ENCODE peak calls at places on chromosomes 4 and X, in ten cellular contexts. One of them, this sample, is unnamed.

GRCh38 chr4:80566203-80566872 is 230.8 kb downstream of the CFAP299 start:
- DNase-seq in small intestine: peak; percentile 32
- DNase-seq in breast epithelium: no peak
- DNase-seq in transverse colon: no peak
- DNase-seq in neural progenitor cell: no peak
- DNase-seq in psoas muscle: no peak
- DNase-seq in uterus: no peak
- DNase-seq in mucosa of descending colon: no peak
- DNase-seq in stomach: no peak
- DNase-seq in foreskin keratinocyte: no peak
- DNase-seq in this sample: no peak

GRCh38 chrX:2451456-2452316 is 49.1 kb downstream of the DHRSX start:
- DNase-seq in psoas muscle: no peak
- DNase-seq in mucosa of descending colon: no peak
- DNase-seq in neural progenitor cell: peak; percentile 76
- DNase-seq in uterus: no peak
- DNase-seq in small intestine: no peak
- DNase-seq in stomach: no peak
- DNase-seq in breast epithelium: peak; percentile 18
- DNase-seq in foreskin keratinocyte: peak; percentile 26
- DNase-seq in transverse colon: no peak
- DNase-seq in this sample: peak; percentile 42

GRCh38 chr4:81454953-81455352 is 16.8 kb downstream of the RASGEF1B start:
- DNase-seq in mucosa of descending colon: no peak
- DNase-seq in uterus: no peak
- DNase-seq in foreskin keratinocyte: no peak
- DNase-seq in transverse colon: no peak
- DNase-seq in neural progenitor cell: no peak
- DNase-seq in breast epithelium: no peak
- DNase-seq in small intestine: no peak
- DNase-seq in psoas muscle: no peak
- DNase-seq in stomach: no peak
- DNase-seq in this sample: no peak

GRCh38 chr4:51872283-51872997 is 29.5 kb downstream of the DCUN1D4 start:
- DNase-seq in small intestine: no peak
- DNase-seq in neural progenitor cell: no peak
- DNase-seq in psoas muscle: no peak
- DNase-seq in mucosa of descending colon: no peak
- DNase-seq in breast epithelium: no peak
- DNase-seq in foreskin keratinocyte: no peak
- DNase-seq in uterus: no peak
- DNase-seq in stomach: no peak
- DNase-seq in transverse colon: no peak
- DNase-seq in this sample: no peak

GRCh38 chr4:141801558-141801957 is 165.2 kb downstream of the IL15 start:
- DNase-seq in small intestine: no peak
- DNase-seq in stomach: no peak
- DNase-seq in mucosa of descending colon: no peak
- DNase-seq in breast epithelium: no peak
- DNase-seq in psoas muscle: no peak
- DNase-seq in transverse colon: no peak
- DNase-seq in foreskin keratinocyte: no peak
- DNase-seq in neural progenitor cell: no peak
- DNase-seq in uterus: no peak
- DNase-seq in this sample: no peak

GRCh38 chrX:146863566-146863965 is 49.0 kb upstream of the CXorf51A start:
- DNase-seq in stomach: no peak
- DNase-seq in transverse colon: no peak
- DNase-seq in uterus: no peak
- DNase-seq in foreskin keratinocyte: peak; percentile 0
- DNase-seq in neural progenitor cell: no peak
- DNase-seq in breast epithelium: no peak
- DNase-seq in small intestine: no peak
- DNase-seq in mucosa of descending colon: no peak
- DNase-seq in psoas muscle: no peak
- DNase-seq in this sample: no peak

GRCh38 chr4:76748649-76749048 is 149.3 kb downstream of the SOWAHB start:
- DNase-seq in foreskin keratinocyte: peak; percentile 28
- DNase-seq in stomach: peak; percentile 57
- DNase-seq in psoas muscle: no peak
- DNase-seq in neural progenitor cell: peak; percentile 51
- DNase-seq in small intestine: peak; percentile 75
- DNase-seq in transverse colon: peak; percentile 63
- DNase-seq in uterus: no peak
- DNase-seq in mucosa of descending colon: peak; percentile 56
- DNase-seq in breast epithelium: no peak
- DNase-seq in this sample: peak; percentile 45

GRCh38 chrX:40171513-40172168 is 73.9 kb upstream of the BCOR start:
- DNase-seq in breast epithelium: no peak
- DNase-seq in uterus: peak; percentile 25
- DNase-seq in stomach: no peak
- DNase-seq in transverse colon: no peak
- DNase-seq in foreskin keratinocyte: no peak
- DNase-seq in small intestine: no peak
- DNase-seq in mucosa of descending colon: peak; percentile 54
- DNase-seq in psoas muscle: peak; percentile 65
- DNase-seq in neural progenitor cell: peak; percentile 64
- DNase-seq in this sample: peak; percentile 81

GRCh38 chr4:8556341-8557150 is 23.6 kb upstream of the GPR78 start:
- DNase-seq in stomach: no peak
- DNase-seq in transverse colon: no peak
- DNase-seq in uterus: no peak
- DNase-seq in psoas muscle: no peak
- DNase-seq in breast epithelium: no peak
- DNase-seq in small intestine: no peak
- DNase-seq in mucosa of descending colon: no peak
- DNase-seq in foreskin keratinocyte: no peak
- DNase-seq in neural progenitor cell: no peak
- DNase-seq in this sample: no peak

GRCh38 chrX:40145670-40146470 is 48.1 kb upstream of the BCOR start:
- DNase-seq in breast epithelium: no peak
- DNase-seq in foreskin keratinocyte: no peak
- DNase-seq in mucosa of descending colon: peak; percentile 23
- DNase-seq in uterus: no peak
- DNase-seq in neural progenitor cell: peak; percentile 39
- DNase-seq in transverse colon: no peak
- DNase-seq in small intestine: no peak
- DNase-seq in stomach: no peak
- DNase-seq in psoas muscle: no peak
- DNase-seq in this sample: peak; percentile 41

GRCh38 chrX:133350751-133351150 is 64.5 kb downstream of the GPC4 start:
- DNase-seq in psoas muscle: peak; percentile 64
- DNase-seq in small intestine: peak; percentile 21
- DNase-seq in transverse colon: peak; percentile 25
- DNase-seq in foreskin keratinocyte: no peak
- DNase-seq in neural progenitor cell: no peak
- DNase-seq in uterus: peak; percentile 71
- DNase-seq in mucosa of descending colon: no peak
- DNase-seq in breast epithelium: no peak
- DNase-seq in stomach: peak; percentile 37
- DNase-seq in this sample: peak; percentile 56

GRCh38 chrX:124378643-124379042 is 32.3 kb downstream of the SH2D1A start:
- DNase-seq in psoas muscle: no peak
- DNase-seq in breast epithelium: no peak
- DNase-seq in uterus: no peak
- DNase-seq in neural progenitor cell: no peak
- DNase-seq in small intestine: no peak
- DNase-seq in transverse colon: no peak
- DNase-seq in stomach: no peak
- DNase-seq in mucosa of descending colon: no peak
- DNase-seq in foreskin keratinocyte: no peak
- DNase-seq in this sample: peak; percentile 56

GRCh38 chr4:186881521-186882220 is 158.0 kb upstream of the FAT1 start:
- DNase-seq in transverse colon: no peak
- DNase-seq in psoas muscle: no peak
- DNase-seq in uterus: no peak
- DNase-seq in neural progenitor cell: no peak
- DNase-seq in mucosa of descending colon: no peak
- DNase-seq in foreskin keratinocyte: peak; percentile 82
- DNase-seq in stomach: no peak
- DNase-seq in small intestine: no peak
- DNase-seq in breast epithelium: no peak
- DNase-seq in this sample: no peak

GRCh38 chrX:107153005-107153404 is 34.4 kb upstream of the RBM41 start:
- DNase-seq in psoas muscle: no peak
- DNase-seq in transverse colon: no peak
- DNase-seq in foreskin keratinocyte: no peak
- DNase-seq in neural progenitor cell: no peak
- DNase-seq in breast epithelium: no peak
- DNase-seq in small intestine: no peak
- DNase-seq in stomach: no peak
- DNase-seq in mucosa of descending colon: no peak
- DNase-seq in uterus: no peak
- DNase-seq in this sample: no peak

GRCh38 chr4:159504634-159505033 is 401.8 kb downstream of the RAPGEF2 start:
- DNase-seq in small intestine: no peak
- DNase-seq in neural progenitor cell: no peak
- DNase-seq in breast epithelium: no peak
- DNase-seq in transverse colon: no peak
- DNase-seq in mucosa of descending colon: no peak
- DNase-seq in foreskin keratinocyte: no peak
- DNase-seq in psoas muscle: no peak
- DNase-seq in stomach: no peak
- DNase-seq in uterus: no peak
- DNase-seq in this sample: peak; percentile 45

GRCh38 chr4:16126714-16127113 is 42.9 kb upstream of the PROM1 start:
- DNase-seq in breast epithelium: no peak
- DNase-seq in small intestine: no peak
- DNase-seq in foreskin keratinocyte: no peak
- DNase-seq in psoas muscle: no peak
- DNase-seq in mucosa of descending colon: no peak
- DNase-seq in stomach: no peak
- DNase-seq in transverse colon: no peak
- DNase-seq in uterus: no peak
- DNase-seq in neural progenitor cell: no peak
- DNase-seq in this sample: no peak
- H3K4me1 ChIP-seq in breast epithelium: no peaks in the 10 kb centered on the region
- H3K4me1 ChIP-seq in small intestine: no peaks in the 10 kb centered on the region
- H3K4me1 ChIP-seq in foreskin keratinocyte: no peaks in the 10 kb centered on the region
- H3K4me1 ChIP-seq in psoas muscle: peaks cover 17% of the 10 kb centered on the region
- H3K4me1 ChIP-seq in mucosa of descending colon: peaks cover 5% of the 10 kb centered on the region
- H3K4me1 ChIP-seq in stomach: peaks cover 37% of the 10 kb centered on the region
- H3K4me1 ChIP-seq in transverse colon: peaks cover 9% of the 10 kb centered on the region
- H3K4me1 ChIP-seq in uterus: no peaks in the 10 kb centered on the region
- H3K4me1 ChIP-seq in neural progenitor cell: peaks cover 19% of the 10 kb centered on the region
- H3K4me1 ChIP-seq in this sample: peaks cover 3% of the 10 kb centered on the region

GRCh38 chr4:152682143-152682542 is 2.3 kb upstream of the TMEM154 start:
- DNase-seq in transverse colon: no peak
- DNase-seq in psoas muscle: no peak
- DNase-seq in neural progenitor cell: no peak
- DNase-seq in stomach: no peak
- DNase-seq in breast epithelium: no peak
- DNase-seq in small intestine: no peak
- DNase-seq in foreskin keratinocyte: no peak
- DNase-seq in mucosa of descending colon: peak; percentile 41
- DNase-seq in uterus: no peak
- DNase-seq in this sample: no peak

GRCh38 chr4:152684007-152684406 is 4.2 kb upstream of the TMEM154 start:
- DNase-seq in uterus: no peak
- DNase-seq in foreskin keratinocyte: no peak
- DNase-seq in mucosa of descending colon: no peak
- DNase-seq in stomach: no peak
- DNase-seq in psoas muscle: no peak
- DNase-seq in transverse colon: no peak
- DNase-seq in neural progenitor cell: no peak
- DNase-seq in breast epithelium: no peak
- DNase-seq in small intestine: no peak
- DNase-seq in this sample: no peak

GRCh38 chr4:152678841-152679240 is 956 bp downstream of the TMEM154 start:
- DNase-seq in mucosa of descending colon: no peak
- DNase-seq in neural progenitor cell: peak; percentile 18
- DNase-seq in breast epithelium: no peak
- DNase-seq in psoas muscle: no peak
- DNase-seq in transverse colon: no peak
- DNase-seq in stomach: no peak
- DNase-seq in uterus: no peak
- DNase-seq in small intestine: no peak
- DNase-seq in foreskin keratinocyte: no peak
- DNase-seq in this sample: no peak

GRCh38 chr4:152679414-152680281 is at the start of gene TMEM154:
- DNase-seq in stomach: peak; percentile 67
- DNase-seq in small intestine: peak; percentile 61
- DNase-seq in neural progenitor cell: peak; percentile 80
- DNase-seq in psoas muscle: peak; percentile 70
- DNase-seq in mucosa of descending colon: peak; percentile 82
- DNase-seq in breast epithelium: peak; percentile 61
- DNase-seq in transverse colon: peak; percentile 74
- DNase-seq in foreskin keratinocyte: peak; percentile 97
- DNase-seq in uterus: peak; percentile 18
- DNase-seq in this sample: peak; percentile 78

GRCh38 chr4:152680988-152681731 is 1.4 kb upstream of the TMEM154 start:
- DNase-seq in small intestine: no peak
- DNase-seq in mucosa of descending colon: no peak
- DNase-seq in uterus: no peak
- DNase-seq in stomach: no peak
- DNase-seq in foreskin keratinocyte: peak; percentile 99
- DNase-seq in breast epithelium: no peak
- DNase-seq in neural progenitor cell: no peak
- DNase-seq in psoas muscle: no peak
- DNase-seq in transverse colon: no peak
- DNase-seq in this sample: peak; percentile 90
- H3K4me1 ChIP-seq in small intestine: no peaks in the 10 kb centered on the region
- H3K4me1 ChIP-seq in mucosa of descending colon: peaks cover 11% of the 10 kb centered on the region
- H3K4me1 ChIP-seq in uterus: no peaks in the 10 kb centered on the region
- H3K4me1 ChIP-seq in stomach: peaks cover 19% of the 10 kb centered on the region
- H3K4me1 ChIP-seq in foreskin keratinocyte: peaks cover 36% of the 10 kb centered on the region
- H3K4me1 ChIP-seq in breast epithelium: no peaks in the 10 kb centered on the region
- H3K4me1 ChIP-seq in neural progenitor cell: peaks cover 15% of the 10 kb centered on the region
- H3K4me1 ChIP-seq in psoas muscle: no peaks in the 10 kb centered on the region
- H3K4me1 ChIP-seq in transverse colon: peaks cover 20% of the 10 kb centered on the region
- H3K4me1 ChIP-seq in this sample: peaks cover 28% of the 10 kb centered on the region

DNA sequence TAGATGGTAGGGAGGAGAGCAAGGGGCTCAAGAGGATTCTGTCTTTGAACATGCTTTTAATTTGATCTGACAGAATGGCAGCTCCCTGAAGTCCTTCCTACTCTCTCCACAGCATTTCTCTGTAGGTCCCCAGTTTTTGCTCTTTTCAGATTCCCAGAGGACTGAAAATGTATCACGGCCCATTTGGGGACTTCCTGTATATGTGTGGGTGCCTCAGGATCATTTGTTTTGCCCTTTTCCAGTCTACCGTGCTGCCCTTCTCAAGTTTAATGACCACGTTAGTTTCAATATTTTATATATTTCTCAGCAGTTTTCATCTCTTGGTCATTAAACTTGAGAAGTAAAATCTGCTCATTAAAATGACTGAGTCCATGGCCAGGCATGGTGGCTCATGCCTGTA is 2.3 kb downstream of the TBC1D1 start:
- DNase-seq in psoas muscle: no peak
- DNase-seq in foreskin keratinocyte: no peak
- DNase-seq in mucosa of descending colon: no peak
- DNase-seq in small intestine: no peak
- DNase-seq in neural progenitor cell: no peak
- DNase-seq in stomach: no peak
- DNase-seq in uterus: no peak
- DNase-seq in breast epithelium: no peak
- DNase-seq in transverse colon: no peak
- DNase-seq in this sample: no peak
- H3K4me1 ChIP-seq in psoas muscle: peaks cover 3% of the 10 kb centered on the region
- H3K4me1 ChIP-seq in foreskin keratinocyte: no peaks in the 10 kb centered on the region
- H3K4me1 ChIP-seq in mucosa of descending colon: peaks cover 3% of the 10 kb centered on the region
- H3K4me1 ChIP-seq in small intestine: peaks cover 3% of the 10 kb centered on the region
- H3K4me1 ChIP-seq in neural progenitor cell: peaks cover 12% of the 10 kb centered on the region
- H3K4me1 ChIP-seq in stomach: peaks cover 51% of the 10 kb centered on the region
- H3K4me1 ChIP-seq in uterus: peaks cover 9% of the 10 kb centered on the region
- H3K4me1 ChIP-seq in breast epithelium: peaks cover 5% of the 10 kb centered on the region
- H3K4me1 ChIP-seq in transverse colon: peaks cover 27% of the 10 kb centered on the region
- H3K4me1 ChIP-seq in this sample: no peaks in the 10 kb centered on the region

GRCh38 chr4:108356209-108356535 is 187.4 kb upstream of the LEF1 start:
- DNase-seq in mucosa of descending colon: no peak
- DNase-seq in uterus: no peak
- DNase-seq in neural progenitor cell: no peak
- DNase-seq in transverse colon: no peak
- DNase-seq in stomach: no peak
- DNase-seq in foreskin keratinocyte: no peak
- DNase-seq in psoas muscle: no peak
- DNase-seq in breast epithelium: no peak
- DNase-seq in small intestine: no peak
- DNase-seq in this sample: no peak
- H3K4me1 ChIP-seq in mucosa of descending colon: peaks cover 7% of the 10 kb centered on the region
- H3K4me1 ChIP-seq in uterus: no peaks in the 10 kb centered on the region
- H3K4me1 ChIP-seq in neural progenitor cell: peaks cover 21% of the 10 kb centered on the region
- H3K4me1 ChIP-seq in transverse colon: peaks cover 23% of the 10 kb centered on the region
- H3K4me1 ChIP-seq in stomach: peaks cover 7% of the 10 kb centered on the region
- H3K4me1 ChIP-seq in foreskin keratinocyte: no peaks in the 10 kb centered on the region
- H3K4me1 ChIP-seq in psoas muscle: no peaks in the 10 kb centered on the region
- H3K4me1 ChIP-seq in breast epithelium: peaks cover 2% of the 10 kb centered on the region
- H3K4me1 ChIP-seq in small intestine: no peaks in the 10 kb centered on the region
- H3K4me1 ChIP-seq in this sample: no peaks in the 10 kb centered on the region